ENCODE peak calls at places on chromosomes 11 and 22, in six cellular contexts. One of them, this sample, is unnamed.

GRCh38 chr11:14242198-14242597 is 116.8 kb downstream of the RRAS2 start:
- DNase-seq in HepG2: no peak
- DNase-seq in K562: no peak
- DNase-seq in IMR-90: no peak
- DNase-seq in A549: no peak
- DNase-seq in GM12878: no peak
- DNase-seq in this sample: no peak

GRCh38 chr11:24163146-24163545 is 333.7 kb upstream of the LUZP2 start:
- DNase-seq in GM12878: no peak
- DNase-seq in IMR-90: peak; percentile 15
- DNase-seq in A549: no peak
- DNase-seq in K562: no peak
- DNase-seq in HepG2: no peak
- DNase-seq in this sample: no peak

GRCh38 chr11:119120639-119121007 is 757 bp upstream of the HINFP start:
- DNase-seq in HepG2: no peak
- DNase-seq in GM12878: no peak
- DNase-seq in A549: no peak
- DNase-seq in IMR-90: peak; percentile 70
- DNase-seq in K562: no peak
- DNase-seq in this sample: peak; percentile 45

GRCh38 chr22:45859231-45860161 is 117.5 kb downstream of the WNT7B start:
- DNase-seq in GM12878: no peak
- DNase-seq in A549: peak; percentile 77
- DNase-seq in IMR-90: peak; percentile 21
- DNase-seq in K562: no peak
- DNase-seq in HepG2: peak; percentile 76
- DNase-seq in this sample: no peak

GRCh38 chr11:110345756-110346155 is 49.3 kb upstream of the RDX start:
- DNase-seq in K562: no peak
- DNase-seq in GM12878: peak; percentile 55
- DNase-seq in A549: no peak
- DNase-seq in HepG2: peak; percentile 30
- DNase-seq in IMR-90: no peak
- DNase-seq in this sample: no peak

GRCh38 chr11:17979770-17980371 is 33.0 kb downstream of the SERGEF start:
- DNase-seq in GM12878: no peak
- DNase-seq in IMR-90: peak; percentile 5
- DNase-seq in K562: peak; percentile 74
- DNase-seq in HepG2: peak; percentile 31
- DNase-seq in A549: peak; percentile 57
- DNase-seq in this sample: peak; percentile 75

GRCh38 chr11:11039249-11039965 is 181.6 kb upstream of the ZBED5 start:
- DNase-seq in K562: no peak
- DNase-seq in A549: no peak
- DNase-seq in GM12878: no peak
- DNase-seq in HepG2: no peak
- DNase-seq in IMR-90: peak; percentile 54
- DNase-seq in this sample: no peak

GRCh38 chr22:34858026-34858425 is 207.9 kb upstream of the ISX start:
- DNase-seq in HepG2: no peak
- DNase-seq in A549: no peak
- DNase-seq in IMR-90: no peak
- DNase-seq in K562: no peak
- DNase-seq in GM12878: no peak
- DNase-seq in this sample: no peak

GRCh38 chr11:85301895-85302678 is 325.1 kb downstream of the DLG2 start:
- DNase-seq in K562: no peak
- DNase-seq in GM12878: no peak
- DNase-seq in HepG2: no peak
- DNase-seq in A549: no peak
- DNase-seq in IMR-90: no peak
- DNase-seq in this sample: no peak

GRCh38 chr11:69899957-69900821 is 81.0 kb upstream of the FGF3 start:
- DNase-seq in A549: no peak
- DNase-seq in K562: peak; percentile 36
- DNase-seq in GM12878: no peak
- DNase-seq in HepG2: no peak
- DNase-seq in IMR-90: no peak
- DNase-seq in this sample: no peak
- TF ChIP-seq BHLHE40 in A549: no peak
- TF ChIP-seq BHLHE40 in K562: no peak
- TF ChIP-seq BHLHE40 in GM12878: no peak
- TF ChIP-seq BHLHE40 in HepG2: no peak
- TF ChIP-seq BHLHE40 in IMR-90: no peak
- TF ChIP-seq BHLHE40 in this sample: no peak

GRCh38 chr11:4677948-4678347 is 19.7 kb downstream of the OR51E2 start:
- DNase-seq in K562: no peak
- DNase-seq in HepG2: no peak
- DNase-seq in GM12878: no peak
- DNase-seq in A549: no peak
- DNase-seq in IMR-90: no peak
- DNase-seq in this sample: no peak

GRCh38 chr11:4684631-4685285 is 12.9 kb downstream of the OR51E2 start:
- DNase-seq in IMR-90: no peak
- DNase-seq in K562: no peak
- DNase-seq in GM12878: no peak
- DNase-seq in A549: no peak
- DNase-seq in HepG2: no peak
- DNase-seq in this sample: no peak

GRCh38 chr11:4680341-4680740 is 17.3 kb downstream of the OR51E2 start:
- DNase-seq in K562: no peak
- DNase-seq in GM12878: no peak
- DNase-seq in A549: no peak
- DNase-seq in HepG2: no peak
- DNase-seq in IMR-90: no peak
- DNase-seq in this sample: no peak

DNA sequence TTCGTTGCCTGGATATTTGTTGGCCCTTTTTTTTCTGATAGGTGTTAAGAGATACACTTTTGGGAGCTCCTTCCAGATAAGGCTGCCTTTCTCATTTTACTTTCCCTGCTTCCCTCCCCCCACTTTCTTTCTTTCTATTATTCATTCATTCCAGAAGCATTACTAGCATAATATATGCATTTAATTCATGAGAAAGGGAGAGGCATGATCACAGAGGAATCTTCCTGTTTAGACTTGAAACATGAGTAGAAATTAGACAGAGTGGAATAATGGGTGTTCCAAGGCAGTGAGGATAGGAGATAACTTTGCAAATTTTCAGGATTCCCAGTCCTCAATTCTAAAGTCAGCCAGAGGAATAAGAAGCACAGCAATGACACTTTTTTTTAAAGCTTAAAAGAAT is 14.6 kb downstream of the OR51E2 start:
- DNase-seq in A549: no peak
- DNase-seq in HepG2: no peak
- DNase-seq in IMR-90: peak; percentile 79
- DNase-seq in GM12878: no peak
- DNase-seq in K562: no peak
- DNase-seq in this sample: no peak
- TF ChIP-seq BHLHE40 in A549: no peak
- TF ChIP-seq BHLHE40 in HepG2: no peak
- TF ChIP-seq BHLHE40 in IMR-90: no peak
- TF ChIP-seq BHLHE40 in GM12878: no peak
- TF ChIP-seq BHLHE40 in K562: no peak
- TF ChIP-seq BHLHE40 in this sample: no peak

DNA sequence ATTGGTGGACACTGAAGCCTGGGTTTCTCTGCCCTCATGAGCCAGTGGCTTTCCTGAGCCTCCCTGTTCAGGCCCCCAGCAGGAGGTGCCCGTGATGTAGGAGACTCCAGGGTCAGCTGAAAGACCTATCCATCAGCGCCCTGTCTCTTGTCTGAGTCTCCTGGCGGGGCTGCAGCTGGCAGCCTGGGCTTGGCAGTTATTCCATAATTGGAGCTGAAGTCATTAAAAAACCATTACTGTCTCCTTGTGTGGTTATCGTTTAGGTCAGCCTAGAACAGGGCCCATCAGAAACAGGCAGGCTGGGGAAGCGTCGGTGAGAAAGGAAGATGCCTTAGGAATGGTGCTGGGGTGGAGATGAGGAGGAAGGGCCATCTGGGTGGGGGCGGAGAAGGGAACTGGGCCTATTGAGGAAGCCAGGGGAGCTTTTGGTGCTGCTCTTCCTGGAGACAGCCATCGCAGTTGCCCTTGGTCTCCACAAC is 5.0 kb downstream of the TUB start:
- DNase-seq in K562: no peak
- DNase-seq in HepG2: no peak
- DNase-seq in IMR-90: peak; percentile 19
- DNase-seq in A549: no peak
- DNase-seq in GM12878: no peak
- DNase-seq in this sample: peak; percentile 34
- TF ChIP-seq BHLHE40 in K562: no peak
- TF ChIP-seq BHLHE40 in HepG2: no peak
- TF ChIP-seq BHLHE40 in IMR-90: no peak
- TF ChIP-seq BHLHE40 in A549: no peak
- TF ChIP-seq BHLHE40 in GM12878: no peak
- TF ChIP-seq BHLHE40 in this sample: no peak

DNA sequence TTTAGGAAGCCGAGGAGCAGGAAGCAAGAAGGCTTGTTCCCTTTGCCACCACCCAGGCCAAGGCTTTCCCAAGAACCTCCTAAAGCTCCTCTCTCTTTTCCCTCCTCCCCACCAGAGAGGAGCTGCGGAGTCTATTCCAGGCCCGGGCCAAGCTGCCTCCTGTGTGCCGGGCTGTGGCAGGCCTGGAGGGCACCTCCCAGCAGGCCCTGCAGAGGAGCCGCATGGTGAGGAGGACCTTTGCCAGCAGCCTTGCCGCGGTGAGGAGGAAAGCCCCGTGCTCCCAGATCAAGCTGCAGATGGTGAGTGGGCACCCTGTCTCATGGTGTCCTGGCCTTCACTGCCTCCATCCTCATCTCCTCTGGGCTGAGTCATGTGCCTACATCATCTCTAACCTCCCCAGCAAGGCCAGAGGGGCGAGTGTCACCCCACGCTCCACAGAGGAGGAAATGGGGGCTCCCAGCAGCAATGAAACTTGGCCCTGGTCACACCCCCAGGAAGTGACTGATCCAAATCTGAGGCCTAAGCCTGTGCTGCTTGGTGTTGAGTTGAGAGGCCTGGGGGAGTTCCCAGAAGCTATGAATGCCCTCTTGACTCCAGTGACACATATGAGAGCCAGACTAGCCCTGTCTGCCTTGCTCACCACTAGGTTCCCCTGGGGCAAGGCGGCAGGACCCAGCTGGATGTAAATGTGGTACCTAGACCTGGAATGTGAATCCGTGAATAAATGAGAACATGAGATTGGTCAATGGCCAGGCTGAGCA is 104.2 kb downstream of the MYO18B start:
- DNase-seq in GM12878: no peak
- DNase-seq in HepG2: no peak
- DNase-seq in K562: no peak
- DNase-seq in IMR-90: no peak
- DNase-seq in A549: no peak
- DNase-seq in this sample: no peak
- TF ChIP-seq BHLHE40 in GM12878: no peak
- TF ChIP-seq BHLHE40 in HepG2: no peak
- TF ChIP-seq BHLHE40 in K562: no peak
- TF ChIP-seq BHLHE40 in IMR-90: no peak
- TF ChIP-seq BHLHE40 in A549: no peak
- TF ChIP-seq BHLHE40 in this sample: no peak

GRCh38 chr11:77071671-77072605 is 5.2 kb downstream of the CAPN5 start:
- DNase-seq in HepG2: no peak
- DNase-seq in IMR-90: peak; percentile 37
- DNase-seq in A549: no peak
- DNase-seq in GM12878: no peak
- DNase-seq in K562: no peak
- DNase-seq in this sample: no peak
- TF ChIP-seq BHLHE40 in HepG2: no peak
- TF ChIP-seq BHLHE40 in IMR-90: no peak
- TF ChIP-seq BHLHE40 in A549: no peak
- TF ChIP-seq BHLHE40 in GM12878: no peak
- TF ChIP-seq BHLHE40 in K562: no peak
- TF ChIP-seq BHLHE40 in this sample: no peak

GRCh38 chr22:30947163-30947820 is 21.3 kb downstream of the MORC2 start:
- DNase-seq in A549: no peak
- DNase-seq in IMR-90: no peak
- DNase-seq in K562: no peak
- DNase-seq in GM12878: no peak
- DNase-seq in HepG2: no peak
- DNase-seq in this sample: no peak
- TF ChIP-seq BHLHE40 in A549: no peak
- TF ChIP-seq BHLHE40 in IMR-90: no peak
- TF ChIP-seq BHLHE40 in K562: no peak
- TF ChIP-seq BHLHE40 in GM12878: no peak
- TF ChIP-seq BHLHE40 in HepG2: no peak
- TF ChIP-seq BHLHE40 in this sample: no peak

DNA sequence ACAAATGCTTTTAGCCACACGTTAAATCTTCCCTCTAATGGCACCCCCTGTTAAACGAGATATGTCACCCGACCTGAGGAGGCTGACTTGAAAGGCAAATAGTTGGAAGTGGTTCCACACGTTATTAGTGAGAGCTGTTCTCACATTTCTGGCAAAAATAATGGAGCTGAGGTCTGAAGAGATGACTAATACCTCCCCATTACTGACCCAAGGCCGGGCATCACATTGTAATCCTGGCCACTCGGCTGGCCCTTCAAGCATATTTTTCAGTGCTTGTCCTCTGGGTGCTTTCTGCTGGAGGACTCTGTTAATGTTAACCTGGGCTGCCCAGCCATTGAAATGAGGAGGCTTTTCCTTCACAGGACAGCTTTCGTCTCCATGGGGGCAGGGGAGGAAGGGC is 260.0 kb upstream of the CADM1 start:
- DNase-seq in A549: no peak
- DNase-seq in GM12878: no peak
- DNase-seq in K562: no peak
- DNase-seq in HepG2: no peak
- DNase-seq in IMR-90: no peak
- DNase-seq in this sample: no peak
- TF ChIP-seq BHLHE40 in A549: no peak
- TF ChIP-seq BHLHE40 in GM12878: no peak
- TF ChIP-seq BHLHE40 in K562: no peak
- TF ChIP-seq BHLHE40 in HepG2: no peak
- TF ChIP-seq BHLHE40 in IMR-90: no peak
- TF ChIP-seq BHLHE40 in this sample: no peak